ENCODE peak calls at places on chromosomes 13 and 19, in six cellular contexts. J, M, N, U, X and L are unnamed samples.
A peak's percentile ranks its signal among the peaks of the same experiment; 100 is the strongest.

GRCh38 chr13:110137677-110138008 is 169.3 kb downstream of the COL4A1 start:
- DNase-seq in J (peak; percentile 47), M (no peak), N (no peak), U (no peak), X (no peak), L (peak; percentile 78)

GRCh38 chr13:67137044-67137735 is 92.9 kb downstream of the PCDH9 start:
- DNase-seq in J (no peak), M (no peak), N (no peak), U (no peak), X (no peak), L (no peak)

GRCh38 chr19:54462713-54463530 is 656 bp downstream of the LENG9 start:
- DNase-seq in J (peak; percentile 82), M (peak; percentile 74), N (peak; percentile 92), U (peak; percentile 45), X (peak; percentile 81), L (peak; percentile 65)

GRCh38 chr13:113090806-113091205 is 14.8 kb upstream of the F7 start:
- DNase-seq in J (no peak), M (no peak), N (peak; percentile 40), U (no peak), X (no peak), L (no peak)

GRCh38 chr19:504634-505033 is 2.7 kb upstream of the TPGS1 start:
- DNase-seq in J (peak; percentile 10), M (no peak), N (no peak), U (no peak), X (peak; percentile 24), L (no peak)

GRCh38 chr13:21837841-21838551 is 167.1 kb downstream of the FGF9 start:
- DNase-seq in J (no peak), M (no peak), N (no peak), U (no peak), X (no peak), L (no peak)

GRCh38 chr13:49165798-49166752 is 54.1 kb upstream of the MLNR start:
- DNase-seq in J (no peak), M (no peak), N (peak; percentile 37), U (no peak), X (no peak), L (no peak)

GRCh38 chr19:29528350-29528945 is 2.7 kb downstream of the VSTM2B start:
- DNase-seq in J (peak; percentile 44), M (peak; percentile 87), N (peak; percentile 83), U (no peak), X (peak; percentile 87), L (peak; percentile 92)

GRCh38 chr19:1074512-1075283 is 7.7 kb downstream of the ARHGAP45 start:
- DNase-seq in J (peak; percentile 83), M (no peak), N (peak; percentile 96), U (peak; percentile 97), X (no peak), L (peak; percentile 98)

GRCh38 chr13:78431328-78431727 is 172.0 kb downstream of the POU4F1 start:
- DNase-seq in J (no peak), M (no peak), N (no peak), U (no peak), X (no peak), L (no peak)

DNA sequence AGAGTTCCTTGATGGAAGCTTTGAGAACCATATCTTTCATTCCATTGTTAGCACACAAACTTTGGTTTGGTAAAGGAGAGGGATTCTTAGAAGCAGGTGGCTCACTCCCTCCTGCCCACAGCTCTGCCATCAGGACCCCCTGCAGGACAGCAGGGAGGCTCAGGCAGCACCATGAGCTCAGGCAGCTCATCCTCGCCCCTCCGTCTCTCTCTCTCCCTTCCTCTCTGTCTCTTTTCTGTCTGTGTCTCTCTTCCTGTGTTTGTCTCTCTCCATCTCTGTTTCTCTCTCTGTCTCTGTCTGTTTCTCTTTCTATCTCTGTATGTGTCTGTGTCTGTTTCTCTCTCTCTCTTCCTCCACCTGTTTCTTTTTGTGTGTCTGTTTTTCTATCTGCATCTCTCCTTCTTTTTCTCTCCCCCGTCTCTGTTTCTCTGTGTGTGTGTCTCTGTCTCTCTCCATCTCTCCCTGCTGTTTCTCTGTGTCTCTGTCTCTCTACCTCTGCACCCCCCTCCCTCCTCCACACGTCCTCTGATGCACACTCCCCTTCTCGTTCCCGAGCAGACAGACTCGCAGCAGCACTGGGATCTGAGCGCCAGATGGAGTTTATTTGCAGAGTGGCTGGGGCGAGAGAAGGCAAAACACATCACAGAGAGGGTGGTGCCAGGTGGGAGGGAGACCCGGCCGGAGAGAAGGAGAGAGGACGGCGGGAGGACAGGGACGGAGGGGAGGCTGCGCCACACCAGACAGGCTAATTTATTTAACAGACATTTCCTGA is 8.7 kb downstream of the SBK2 start:
- DNase-seq in J (no peak), M (no peak), N (no peak), U (no peak), X (no peak), L (no peak)
- TF ChIP-seq CTCF in J (no peak), M (no peak), N (no peak), U (no peak), X (no peak), L (no peak)

DNA sequence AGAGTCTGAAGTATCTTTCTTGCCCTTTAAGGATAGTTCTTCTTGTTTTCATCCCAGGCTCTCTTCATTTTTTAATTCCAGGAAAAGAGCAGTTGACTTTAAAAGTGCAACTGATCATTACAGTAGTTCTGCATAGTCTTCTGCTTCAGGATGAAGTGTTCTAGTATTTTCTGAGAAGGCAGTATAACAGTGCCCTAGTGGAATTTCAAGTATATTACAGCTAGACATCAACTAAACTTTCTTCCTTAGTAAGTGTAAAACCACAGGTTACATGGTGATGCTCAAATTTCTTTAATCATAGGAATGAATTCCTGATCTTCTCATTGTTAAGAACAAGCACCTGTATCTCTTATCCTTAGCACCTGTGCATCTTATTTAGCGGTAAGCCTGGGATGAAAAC is 10.9 kb downstream of the NUFIP1 start:
- DNase-seq in J (no peak), M (no peak), N (no peak), U (no peak), X (no peak), L (no peak)
- TF ChIP-seq CTCF in J (no peak), M (peak; percentile 55), N (no peak), U (no peak), X (peak; percentile 36), L (no peak)

GRCh38 chr19:42325308-42325895 is at the start of gene MEGF8:
- DNase-seq in J (peak; percentile 97), M (peak; percentile 97), N (peak; percentile 99), U (peak; percentile 99), X (peak; percentile 99), L (peak; percentile 98)
- TF ChIP-seq CTCF in J (no peak), M (no peak), N (peak; percentile 81), U (no peak), X (peak; percentile 92), L (peak; percentile 96)

GRCh38 chr13:111158136-111158805 is 43.2 kb downstream of the ARHGEF7 start:
- DNase-seq in J (no peak), M (no peak), N (no peak), U (no peak), X (no peak), L (no peak)

GRCh38 chr13:111156421-111156820 is 41.3 kb downstream of the ARHGEF7 start:
- DNase-seq in J (no peak), M (no peak), N (no peak), U (no peak), X (no peak), L (no peak)

GRCh38 chr13:111153279-111153976 is 38.3 kb downstream of the ARHGEF7 start:
- DNase-seq in J (peak; percentile 95), M (peak; percentile 97), N (peak; percentile 97), U (peak; percentile 91), X (peak; percentile 95), L (peak; percentile 97)

GRCh38 chr13:111152836-111153235 is 37.7 kb downstream of the ARHGEF7 start:
- DNase-seq in J (no peak), M (no peak), N (no peak), U (no peak), X (no peak), L (no peak)

DNA sequence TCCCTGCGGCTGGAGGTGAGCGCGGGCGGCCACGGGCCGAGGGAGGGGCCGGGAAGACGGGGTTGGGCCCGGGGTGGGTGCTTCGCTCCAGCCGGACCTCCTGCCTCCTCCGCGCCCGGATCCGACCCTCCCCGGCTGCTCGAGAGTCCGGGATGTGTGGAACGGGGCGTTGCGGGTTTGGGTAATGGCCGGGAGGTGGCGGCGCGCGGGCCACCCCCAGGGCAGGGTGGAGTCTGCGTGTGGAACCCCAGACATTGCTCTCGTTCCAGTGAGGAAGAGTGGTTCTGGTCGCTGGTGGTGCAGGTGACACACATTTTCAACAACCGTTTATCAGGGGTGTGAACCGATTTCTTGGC is 38.8 kb downstream of the ARHGEF7 start:
- DNase-seq in J (no peak), M (no peak), N (no peak), U (peak; percentile 39), X (no peak), L (peak; percentile 56)
- TF ChIP-seq CTCF in J (no peak), M (no peak), N (no peak), U (peak; percentile 29), X (peak; percentile 37), L (peak; percentile 33)

GRCh38 chr19:45092747-45093678 is at the start of gene PPP1R37:
- DNase-seq in J (peak; percentile 94), M (peak; percentile 94), N (peak; percentile 98), U (peak; percentile 83), X (peak; percentile 95), L (peak; percentile 98)
- TF ChIP-seq CTCF in J (peak; percentile 35), M (peak; percentile 69), N (peak; percentile 25), U (peak; percentile 27), X (peak; percentile 39), L (no peak)